ENCODE peak calls at places on chromosome 21, in five cellular contexts. One of them, this sample, is unnamed.
A peak's percentile ranks its signal among the peaks of the same experiment; 100 is the strongest.

GRCh38 chr21:39319814-39320332 is 6.4 kb upstream of the BRWD1 start:
- DNase-seq in A549: no peak
- DNase-seq in IMR-90: peak; percentile 33
- DNase-seq in SK-N-SH: no peak
- DNase-seq in psoas muscle: no peak
- DNase-seq in this sample: no peak

GRCh38 chr21:46622226-46622625 is 13.2 kb upstream of the PRMT2 start:
- DNase-seq in A549: no peak
- DNase-seq in psoas muscle: no peak
- DNase-seq in SK-N-SH: no peak
- DNase-seq in IMR-90: no peak
- DNase-seq in this sample: no peak

GRCh38 chr21:33418686-33419085 is 15.5 kb downstream of the IFNGR2 start:
- DNase-seq in SK-N-SH: no peak
- DNase-seq in psoas muscle: peak; percentile 78
- DNase-seq in IMR-90: no peak
- DNase-seq in A549: no peak
- DNase-seq in this sample: no peak

GRCh38 chr21:40680311-40680710 is 166.6 kb downstream of the DSCAM start:
- DNase-seq in SK-N-SH: no peak
- DNase-seq in IMR-90: no peak
- DNase-seq in A549: no peak
- DNase-seq in psoas muscle: no peak
- DNase-seq in this sample: no peak

GRCh38 chr21:41923641-41924342 is 30.0 kb downstream of the C2CD2 start:
- DNase-seq in A549: no peak
- DNase-seq in SK-N-SH: no peak
- DNase-seq in psoas muscle: peak; percentile 67
- DNase-seq in IMR-90: peak; percentile 47
- DNase-seq in this sample: no peak

GRCh38 chr21:29347274-29347681 is 48.6 kb downstream of the BACH1 start:
- DNase-seq in A549: no peak
- DNase-seq in SK-N-SH: no peak
- DNase-seq in IMR-90: peak; percentile 55
- DNase-seq in psoas muscle: no peak
- DNase-seq in this sample: no peak

GRCh38 chr21:40186036-40186435 is 318.8 kb downstream of the PCP4 start:
- DNase-seq in SK-N-SH: no peak
- DNase-seq in A549: no peak
- DNase-seq in IMR-90: no peak
- DNase-seq in psoas muscle: no peak
- DNase-seq in this sample: no peak

GRCh38 chr21:24255591-24255990 is 1351.7 kb downstream of the MRPL39 start:
- DNase-seq in psoas muscle: no peak
- DNase-seq in SK-N-SH: no peak
- DNase-seq in A549: no peak
- DNase-seq in IMR-90: no peak
- DNase-seq in this sample: no peak

GRCh38 chr21:34647552-34647951 is 21.2 kb upstream of the CLIC6 start:
- DNase-seq in SK-N-SH: no peak
- DNase-seq in A549: no peak
- DNase-seq in IMR-90: peak; percentile 42
- DNase-seq in psoas muscle: no peak
- DNase-seq in this sample: no peak

GRCh38 chr21:31917108-31917507 is 44.3 kb downstream of the HUNK start:
- DNase-seq in A549: no peak
- DNase-seq in IMR-90: no peak
- DNase-seq in SK-N-SH: no peak
- DNase-seq in psoas muscle: peak; percentile 46
- DNase-seq in this sample: no peak

GRCh38 chr21:31921079-31921478 is 48.3 kb downstream of the HUNK start:
- DNase-seq in IMR-90: peak; percentile 91
- DNase-seq in psoas muscle: no peak
- DNase-seq in A549: no peak
- DNase-seq in SK-N-SH: no peak
- DNase-seq in this sample: no peak

GRCh38 chr21:31915566-31915965 is 42.7 kb downstream of the HUNK start:
- DNase-seq in A549: no peak
- DNase-seq in IMR-90: no peak
- DNase-seq in psoas muscle: no peak
- DNase-seq in SK-N-SH: no peak
- DNase-seq in this sample: no peak

GRCh38 chr21:31920275-31920674 is 47.5 kb downstream of the HUNK start:
- DNase-seq in psoas muscle: no peak
- DNase-seq in SK-N-SH: no peak
- DNase-seq in A549: no peak
- DNase-seq in IMR-90: no peak
- DNase-seq in this sample: no peak

DNA sequence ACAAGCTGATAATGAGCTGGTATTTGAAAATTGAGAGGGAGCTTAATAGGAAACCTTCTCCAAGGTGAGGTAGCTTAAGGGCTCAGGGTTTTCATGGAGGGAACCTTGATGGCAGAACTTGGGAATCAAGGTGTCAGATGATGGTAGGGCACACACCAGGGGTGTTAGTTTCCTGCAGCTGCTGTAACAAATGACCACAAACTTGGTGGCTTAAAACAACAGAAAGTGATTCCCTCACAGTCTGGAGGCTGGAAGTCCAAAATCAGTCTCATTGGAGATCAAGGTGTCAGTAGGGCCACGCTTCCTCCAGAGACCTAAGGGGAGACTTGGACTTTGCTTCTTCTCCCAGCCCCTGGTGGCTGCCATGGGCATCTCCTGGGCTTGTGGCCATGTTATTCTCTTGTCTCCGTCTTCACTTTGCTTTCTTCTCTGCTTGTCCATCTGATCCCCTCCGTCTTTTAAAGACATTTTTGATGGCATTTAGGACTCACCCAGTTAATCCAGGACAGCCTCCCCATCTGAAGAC is 45.5 kb downstream of the HUNK start:
- DNase-seq in psoas muscle: no peak
- DNase-seq in A549: no peak
- DNase-seq in SK-N-SH: no peak
- DNase-seq in IMR-90: no peak
- DNase-seq in this sample: no peak
- TF ChIP-seq CTCF in psoas muscle: no peak
- TF ChIP-seq CTCF in A549: no peak
- TF ChIP-seq CTCF in SK-N-SH: peak; percentile 7
- TF ChIP-seq CTCF in IMR-90: no peak
- TF ChIP-seq CTCF in this sample: no peak

DNA sequence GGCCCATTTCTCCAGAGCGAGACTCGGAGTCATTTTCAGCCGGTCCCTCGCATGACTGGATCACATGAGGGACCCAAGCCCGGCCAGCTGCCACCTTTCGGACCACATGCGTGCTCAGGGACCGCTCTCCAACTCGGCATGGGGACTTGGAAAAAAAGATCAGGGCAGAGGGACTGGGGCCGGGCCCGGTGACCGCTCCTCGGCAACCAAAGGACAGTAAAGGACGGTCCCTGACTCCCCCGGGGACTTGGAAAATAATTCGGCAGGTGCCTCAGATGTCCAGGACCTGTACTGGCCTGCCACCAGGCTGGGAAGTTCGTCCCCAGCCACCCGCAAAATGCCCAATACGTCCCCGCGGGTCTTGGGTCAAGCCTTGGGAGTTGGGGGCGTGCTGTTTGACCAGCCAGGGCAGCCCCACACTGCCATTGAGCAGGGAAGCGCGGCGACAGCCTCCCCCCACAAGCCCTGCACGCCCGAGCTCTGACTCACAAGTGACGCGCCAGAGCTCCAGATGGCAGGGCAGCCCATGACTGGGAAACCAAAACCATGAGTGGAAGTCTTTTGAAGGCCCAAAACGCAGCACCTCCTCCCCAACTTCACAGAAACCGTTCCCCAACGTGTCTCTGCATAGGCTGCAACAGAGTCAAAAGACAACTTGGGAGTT is 134.5 kb downstream of the LIPI start:
- DNase-seq in A549: no peak
- DNase-seq in psoas muscle: no peak
- DNase-seq in IMR-90: no peak
- DNase-seq in SK-N-SH: no peak
- DNase-seq in this sample: no peak
- H3K9me3 ChIP-seq in A549: no peaks in the 10 kb centered on the region
- H3K9me3 ChIP-seq in psoas muscle: no peaks in the 10 kb centered on the region
- H3K9me3 ChIP-seq in IMR-90: peaks cover 10% of the 10 kb centered on the region
- H3K9me3 ChIP-seq in SK-N-SH: no peaks in the 10 kb centered on the region
- H3K9me3 ChIP-seq in this sample: no peaks in the 10 kb centered on the region

DNA sequence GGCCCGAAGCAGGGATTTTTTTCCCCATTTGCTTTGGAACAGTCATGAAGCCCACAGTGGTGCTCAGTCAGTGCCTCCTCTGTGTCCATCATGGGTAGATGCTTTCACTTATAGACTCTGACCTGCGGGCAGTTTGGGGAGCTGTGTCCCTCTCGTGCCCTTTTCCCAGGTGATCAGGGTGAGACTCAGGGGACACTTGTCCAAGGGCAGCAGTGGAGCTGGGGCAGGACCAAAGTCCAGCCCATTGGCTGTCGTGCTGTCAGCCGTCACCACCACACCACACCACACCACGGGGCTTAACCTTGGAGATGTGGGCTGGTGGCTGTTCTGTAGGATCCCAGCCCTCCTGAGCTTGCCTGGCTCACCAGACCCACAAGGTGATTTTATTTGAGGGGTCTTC is 34.9 kb downstream of the SIM2 start:
- DNase-seq in SK-N-SH: no peak
- DNase-seq in A549: no peak
- DNase-seq in IMR-90: no peak
- DNase-seq in psoas muscle: no peak
- DNase-seq in this sample: no peak
- H3K4me3 ChIP-seq in SK-N-SH: no peak overlapping the region
- H3K4me3 ChIP-seq in A549: no peak overlapping the region
- H3K4me3 ChIP-seq in IMR-90: no peak overlapping the region
- H3K4me3 ChIP-seq in psoas muscle: no peak overlapping the region
- H3K4me3 ChIP-seq in this sample: no peak overlapping the region

GRCh38 chr21:43316156-43316845 is 110.6 kb downstream of the SIK1 start:
- DNase-seq in psoas muscle: peak; percentile 8
- DNase-seq in A549: no peak
- DNase-seq in IMR-90: no peak
- DNase-seq in SK-N-SH: no peak
- DNase-seq in this sample: no peak

GRCh38 chr21:43313939-43314405 is 113.0 kb downstream of the SIK1 start:
- DNase-seq in psoas muscle: peak; percentile 3
- DNase-seq in A549: no peak
- DNase-seq in SK-N-SH: no peak
- DNase-seq in IMR-90: no peak
- DNase-seq in this sample: no peak

GRCh38 chr21:43313221-43313938 is 113.6 kb downstream of the SIK1 start:
- DNase-seq in A549: no peak
- DNase-seq in SK-N-SH: no peak
- DNase-seq in psoas muscle: peak; percentile 5
- DNase-seq in IMR-90: no peak
- DNase-seq in this sample: no peak

GRCh38 chr21:43317254-43317748 is 109.6 kb downstream of the SIK1 start:
- DNase-seq in psoas muscle: peak; percentile 2
- DNase-seq in A549: no peak
- DNase-seq in SK-N-SH: no peak
- DNase-seq in IMR-90: no peak
- DNase-seq in this sample: no peak

GRCh38 chr21:43315244-43316137 is 111.4 kb downstream of the SIK1 start:
- DNase-seq in A549: no peak
- DNase-seq in IMR-90: no peak
- DNase-seq in psoas muscle: peak; percentile 9
- DNase-seq in SK-N-SH: no peak
- DNase-seq in this sample: no peak
- TF ChIP-seq CTCF in A549: no peak
- TF ChIP-seq CTCF in IMR-90: no peak
- TF ChIP-seq CTCF in psoas muscle: no peak
- TF ChIP-seq CTCF in SK-N-SH: no peak
- TF ChIP-seq CTCF in this sample: peak; percentile 21

GRCh38 chr21:44581158-44581557 is 754 bp upstream of the KRTAP10-5 start:
- DNase-seq in SK-N-SH: no peak
- DNase-seq in IMR-90: no peak
- DNase-seq in A549: no peak
- DNase-seq in psoas muscle: no peak
- DNase-seq in this sample: no peak

GRCh38 chr21:44579056-44579832 is 1.2 kb downstream of the KRTAP10-5 start:
- DNase-seq in psoas muscle: no peak
- DNase-seq in IMR-90: no peak
- DNase-seq in A549: no peak
- DNase-seq in SK-N-SH: no peak
- DNase-seq in this sample: no peak

GRCh38 chr21:44578371-44579055 is 1.9 kb downstream of the KRTAP10-5 start:
- DNase-seq in psoas muscle: no peak
- DNase-seq in IMR-90: no peak
- DNase-seq in SK-N-SH: no peak
- DNase-seq in A549: no peak
- DNase-seq in this sample: no peak

GRCh38 chr21:44582055-44582454 is 1.7 kb upstream of the KRTAP10-5 start:
- DNase-seq in SK-N-SH: no peak
- DNase-seq in A549: no peak
- DNase-seq in IMR-90: no peak
- DNase-seq in psoas muscle: no peak
- DNase-seq in this sample: no peak

DNA sequence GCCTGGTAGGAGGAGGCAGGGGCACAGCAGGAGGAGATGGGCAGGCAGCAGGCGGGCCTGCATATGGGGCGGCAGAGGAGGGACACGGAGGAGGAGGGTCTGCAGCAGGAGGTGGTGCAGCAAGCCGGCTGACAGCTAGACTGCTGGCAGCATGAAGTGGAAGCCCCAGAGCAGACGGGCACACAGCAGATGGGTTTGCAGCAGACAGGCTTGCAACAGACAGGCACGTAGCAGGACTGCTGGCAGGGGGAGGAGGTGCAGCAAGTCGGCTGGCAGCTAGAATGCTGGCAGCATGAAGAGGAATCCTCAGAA is 615 bp downstream of the KRTAP10-5 start:
- DNase-seq in SK-N-SH: no peak
- DNase-seq in IMR-90: no peak
- DNase-seq in psoas muscle: no peak
- DNase-seq in A549: no peak
- DNase-seq in this sample: no peak
- H3K9me3 ChIP-seq in SK-N-SH: no peaks in the 10 kb centered on the region
- H3K9me3 ChIP-seq in IMR-90: peaks cover 11% of the 10 kb centered on the region
- H3K9me3 ChIP-seq in psoas muscle: peaks cover 13% of the 10 kb centered on the region
- H3K9me3 ChIP-seq in A549: peaks cover 20% of the 10 kb centered on the region
- H3K9me3 ChIP-seq in this sample: peaks cover 13% of the 10 kb centered on the region

DNA sequence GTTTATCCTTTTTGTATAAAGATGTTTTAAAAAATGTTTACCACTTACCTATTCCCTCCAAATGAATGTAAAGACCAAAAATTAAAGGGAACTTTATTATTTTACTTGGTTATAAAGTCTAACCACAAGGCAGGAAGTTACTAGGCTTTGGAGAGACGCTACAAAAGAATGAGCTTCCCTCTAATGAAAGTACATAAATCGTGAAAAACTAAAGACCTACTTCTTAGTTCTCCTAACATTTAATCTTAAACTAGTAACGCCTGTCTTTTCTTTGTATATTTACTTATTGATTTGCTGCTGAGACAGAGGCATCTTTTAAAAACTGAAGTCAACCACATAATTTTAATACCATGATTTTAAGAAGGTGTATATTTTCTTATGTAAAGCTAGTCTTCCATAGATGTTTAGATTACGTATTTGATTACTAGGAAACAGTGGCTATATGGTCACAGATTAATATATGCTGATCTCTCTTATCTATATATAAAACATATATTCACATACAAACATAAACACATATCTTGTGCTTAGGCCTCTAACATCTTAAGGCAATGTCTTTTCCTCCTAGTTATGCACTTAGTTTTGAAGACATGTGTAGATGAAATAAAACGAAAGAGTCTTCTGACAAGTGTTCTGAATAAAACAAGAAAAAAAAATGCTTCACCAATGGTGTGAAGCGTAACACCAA is 466.9 kb downstream of the USP25 start:
- DNase-seq in A549: no peak
- DNase-seq in psoas muscle: no peak
- DNase-seq in IMR-90: no peak
- DNase-seq in SK-N-SH: no peak
- DNase-seq in this sample: no peak
- H3K4me3 ChIP-seq in A549: peak overlapping the region; percentile 51
- H3K4me3 ChIP-seq in psoas muscle: peak overlapping the region; percentile 66
- H3K4me3 ChIP-seq in IMR-90: no peak overlapping the region
- H3K4me3 ChIP-seq in SK-N-SH: no peak overlapping the region
- H3K4me3 ChIP-seq in this sample: no peak overlapping the region

This sample was measured in A673.